ENCODE peak calls at places on chromosome 4, in six cellular contexts. S is GM04504, W is cerebellar cortex, B is MCF 10A, Z is foreskin fibroblast, H is heart right ventricle. N is an unnamed sample.

GRCh38 chr4:78152795-78153194 is 95.7 kb downstream of the FRAS1 start:
- DNase-seq in S (no peak), W (no peak), B (no peak), Z (no peak), H (no peak), N (no peak)

GRCh38 chr4:2266181-2266580 is 4.3 kb upstream of the MXD4 start:
- DNase-seq in S (no peak), W (peak; percentile 80), B (peak; percentile 28), Z (peak; percentile 87), H (peak; percentile 63), N (peak; percentile 21)

GRCh38 chr4:81207793-81208192 is 7.2 kb downstream of the PRKG2 start:
- DNase-seq in S (peak; percentile 94), W (no peak), B (peak; percentile 83), Z (peak; percentile 94), H (no peak), N (peak; percentile 98)

GRCh38 chr4:41012308-41012707 is 202.0 kb downstream of the APBB2 start:
- DNase-seq in S (no peak), W (no peak), B (no peak), Z (peak; percentile 64), H (no peak), N (no peak)

GRCh38 chr4:123785515-123785914 is 388.9 kb downstream of the SPRY1 start:
- DNase-seq in S (peak; percentile 94), W (no peak), B (peak; percentile 83), Z (peak; percentile 95), H (peak; percentile 40), N (peak; percentile 89)

GRCh38 chr4:6516762-6517161 is 44.3 kb upstream of the PPP2R2C start:
- DNase-seq in S (no peak), W (no peak), B (no peak), Z (no peak), H (peak; percentile 27), N (no peak)

GRCh38 chr4:155948541-155948940 is 5.1 kb downstream of the CTSO start:
- DNase-seq in S (no peak), W (no peak), B (no peak), Z (no peak), H (no peak), N (no peak)

GRCh38 chr4:107519057-107519456 is 201.0 kb downstream of the PAPSS1 start:
- DNase-seq in S (peak; percentile 7), W (peak; percentile 2), B (peak; percentile 56), Z (peak; percentile 67), H (no peak), N (no peak)

GRCh38 chr4:38939150-38939549 is 71.5 kb downstream of the FAM114A1 start:
- DNase-seq in S (no peak), W (no peak), B (no peak), Z (no peak), H (no peak), N (no peak)

GRCh38 chr4:155854597-155855226 is 11.4 kb downstream of the ASIC5 start:
- DNase-seq in S (peak; percentile 6), W (no peak), B (peak; percentile 11), Z (peak; percentile 68), H (no peak), N (peak; percentile 11)

GRCh38 chr4:4858527-4858926 is 938 bp upstream of the MSX1 start:
- DNase-seq in S (no peak), W (no peak), B (no peak), Z (no peak), H (no peak), N (no peak)

GRCh38 chr4:38154681-38155588 is 194.7 kb downstream of the PTTG2 start:
- DNase-seq in S (no peak), W (no peak), B (peak; percentile 59), Z (no peak), H (peak; percentile 36), N (no peak)

GRCh38 chr4:65383589-65384305 is 286.5 kb downstream of the EPHA5 start:
- DNase-seq in S (no peak), W (no peak), B (peak; percentile 31), Z (no peak), H (no peak), N (no peak)

GRCh38 chr4:104063341-104063740 is 343.6 kb upstream of the TACR3 start:
- DNase-seq in S (no peak), W (no peak), B (peak; percentile 1), Z (no peak), H (no peak), N (no peak)

GRCh38 chr4:175339100-175339707 is 421.0 kb downstream of the ADAM29 start:
- DNase-seq in S (peak; percentile 13), W (no peak), B (peak; percentile 9), Z (peak; percentile 71), H (no peak), N (peak; percentile 47)

GRCh38 chr4:139658185-139658584 is 7.4 kb upstream of the MGST2 start:
- DNase-seq in S (no peak), W (no peak), B (peak; percentile 44), Z (no peak), H (no peak), N (no peak)

GRCh38 chr4:72275381-72275780 is 243.6 kb downstream of the NPFFR2 start:
- DNase-seq in S (no peak), W (no peak), B (no peak), Z (no peak), H (no peak), N (no peak)

GRCh38 chr4:159142254-159142653 is 39.4 kb downstream of the RAPGEF2 start:
- DNase-seq in S (no peak), W (peak; percentile 32), B (peak; percentile 18), Z (peak; percentile 47), H (no peak), N (no peak)

GRCh38 chr4:59553063-59553738 is 1646.9 kb upstream of the ADGRL3 start:
- DNase-seq in S (peak; percentile 19), W (no peak), B (peak; percentile 47), Z (peak; percentile 64), H (no peak), N (no peak)

GRCh38 chr4:22607382-22607781 is 85.4 kb upstream of the GBA3 start:
- DNase-seq in S (peak; percentile 2), W (peak; percentile 5), B (peak; percentile 69), Z (peak; percentile 48), H (no peak), N (peak; percentile 0)

GRCh38 chr4:37822220-37822619 is 4.3 kb upstream of the PGM2 start:
- DNase-seq in S (no peak), W (no peak), B (peak; percentile 33), Z (no peak), H (no peak), N (no peak)

GRCh38 chr4:22237155-22237751 is 278.6 kb downstream of the ADGRA3 start:
- DNase-seq in S (no peak), W (peak; percentile 35), B (peak; percentile 44), Z (no peak), H (no peak), N (no peak)

GRCh38 chr4:179976777-179977176 is 2266.4 kb upstream of the TENM3 start:
- DNase-seq in S (no peak), W (no peak), B (no peak), Z (no peak), H (no peak), N (no peak)

GRCh38 chr4:61380865-61381264 is 180.7 kb downstream of the ADGRL3 start:
- DNase-seq in S (no peak), W (no peak), B (no peak), Z (no peak), H (no peak), N (no peak)

GRCh38 chr4:73417973-73418372 is 13.9 kb downstream of the ALB start:
- DNase-seq in S (no peak), W (no peak), B (peak; percentile 40), Z (peak; percentile 6), H (no peak), N (no peak)

GRCh38 chr4:124783847-124784246 is 71.3 kb upstream of the ANKRD50 start:
- DNase-seq in S (no peak), W (no peak), B (peak; percentile 8), Z (peak; percentile 67), H (no peak), N (no peak)

GRCh38 chr4:5993063-5993745 is 25.0 kb downstream of the C4orf50 start:
- DNase-seq in S (no peak), W (no peak), B (no peak), Z (no peak), H (no peak), N (no peak)

GRCh38 chr4:146369446-146369845 is 152.3 kb downstream of the SLC10A7 start:
- DNase-seq in S (no peak), W (no peak), B (no peak), Z (peak; percentile 2), H (no peak), N (no peak)

GRCh38 chr4:143202824-143203223 is 18.1 kb downstream of the USP38 start:
- DNase-seq in S (no peak), W (no peak), B (peak; percentile 22), Z (peak; percentile 28), H (no peak), N (no peak)

GRCh38 chr4:106172846-106173245 is 143.2 kb downstream of the TBCK start:
- DNase-seq in S (no peak), W (no peak), B (no peak), Z (no peak), H (no peak), N (no peak)

GRCh38 chr4:109127866-109128265 is 174.6 kb downstream of the COL25A1 start:
- DNase-seq in S (no peak), W (no peak), B (no peak), Z (no peak), H (no peak), N (no peak)

GRCh38 chr4:74120086-74120485 is 21.1 kb upstream of the CXCL2 start:
- DNase-seq in S (no peak), W (no peak), B (no peak), Z (peak; percentile 73), H (no peak), N (no peak)

GRCh38 chr4:4762909-4763814 is 96.3 kb upstream of the MSX1 start:
- DNase-seq in S (peak; percentile 28), W (no peak), B (peak; percentile 65), Z (peak; percentile 77), H (no peak), N (peak; percentile 59)

GRCh38 chr4:95889662-95890061 is 49.8 kb downstream of the PDHA2 start:
- DNase-seq in S (no peak), W (no peak), B (peak; percentile 32), Z (no peak), H (no peak), N (no peak)

GRCh38 chr4:1318046-1318375 is 28.3 kb downstream of the MAEA start:
- DNase-seq in S (no peak), W (no peak), B (no peak), Z (no peak), H (no peak), N (no peak)

GRCh38 chr4:3112979-3113469 is 38.5 kb downstream of the HTT start:
- DNase-seq in S (no peak), W (no peak), B (no peak), Z (no peak), H (no peak), N (no peak)

N was measured in AG09309.